ENCODE peak calls at places on chromosome 5, in nine cellular contexts. W is KG1; B is AML-193; X is stimulated activated CD4-positive, alpha-beta T cell treated with anti-CD3 and anti-CD28 coated beads, TNF-alpha, amount 100 ng/mL, for 4 hours; A is activated CD4-positive, CD25-positive, alpha-beta regulatory T cell; O is NCI-H2081; J is tibial nerve; U is HEK293T; Z is HepG2. V is an unnamed sample.

GRCh38 chr5:87260604-87261200 is 7.0 kb upstream of the RASA1 start:
- DNase-seq in W (no peak), B (no peak), X (no peak), A (no peak), O (no peak), J (no peak), U (no peak), Z (no peak), V (no peak)

GRCh38 chr5:32984851-32985250 is 273.7 kb downstream of the NPR3 start:
- DNase-seq in W (no peak), B (no peak), X (no peak), A (no peak), O (no peak), J (no peak), U (no peak), Z (no peak), V (peak; percentile 36)

GRCh38 chr5:173774212-173774850 is 113.8 kb upstream of the CPEB4 start:
- DNase-seq in W (no peak), B (no peak), X (no peak), A (no peak), O (no peak), J (no peak), U (no peak), Z (no peak), V (no peak)

GRCh38 chr5:52682492-52682891 is 105.2 kb upstream of the ITGA1 start:
- DNase-seq in W (no peak), B (no peak), X (no peak), A (no peak), O (no peak), J (no peak), U (no peak), Z (no peak), V (no peak)

GRCh38 chr5:133977161-133977787 is 8.8 kb upstream of the C5orf15 start:
- DNase-seq in W (no peak), B (no peak), X (no peak), A (no peak), O (no peak), J (no peak), U (no peak), Z (peak; percentile 76), V (no peak)

GRCh38 chr5:61275841-61276240 is 56.2 kb upstream of the ZSWIM6 start:
- DNase-seq in W (peak; percentile 90), B (peak; percentile 96), X (no peak), A (no peak), O (no peak), J (peak; percentile 43), U (no peak), Z (no peak), V (peak; percentile 71)

GRCh38 chr5:61603211-61603908 is 271.3 kb downstream of the ZSWIM6 start:
- DNase-seq in W (no peak), B (no peak), X (no peak), A (no peak), O (no peak), J (no peak), U (no peak), Z (no peak), V (no peak)

GRCh38 chr5:59412428-59412827 is 481.1 kb downstream of the PDE4D start:
- DNase-seq in W (no peak), B (no peak), X (no peak), A (no peak), O (no peak), J (no peak), U (no peak), Z (no peak), V (no peak)

GRCh38 chr5:2538169-2538568 is 213.3 kb downstream of the IRX2 start:
- DNase-seq in W (no peak), B (no peak), X (no peak), A (no peak), O (no peak), J (no peak), U (no peak), Z (no peak), V (no peak)

GRCh38 chr5:127934791-127935256 is 148.7 kb upstream of the SLC12A2 start:
- DNase-seq in W (no peak), B (no peak), X (no peak), A (no peak), O (peak; percentile 85), J (no peak), U (peak; percentile 17), Z (peak; percentile 97), V (peak; percentile 97)

GRCh38 chr5:36079200-36079761 is 12.6 kb upstream of the UGT3A2 start:
- DNase-seq in W (peak; percentile 19), B (peak; percentile 44), X (no peak), A (no peak), O (peak; percentile 85), J (peak; percentile 32), U (peak; percentile 68), Z (peak; percentile 55), V (peak; percentile 62)

GRCh38 chr5:172795401-172795977 is 24.5 kb upstream of the DUSP1 start:
- DNase-seq in W (no peak), B (no peak), X (no peak), A (no peak), O (no peak), J (peak; percentile 95), U (no peak), Z (no peak), V (peak; percentile 62)

GRCh38 chr5:150294551-150295071 is 5.0 kb upstream of the CAMK2A start:
- DNase-seq in W (no peak), B (no peak), X (no peak), A (no peak), O (no peak), J (no peak), U (no peak), Z (no peak), V (no peak)

GRCh38 chr5:142428036-142428772 is 103.4 kb upstream of the SPRY4 start:
- DNase-seq in W (no peak), B (no peak), X (no peak), A (no peak), O (no peak), J (no peak), U (no peak), Z (no peak), V (no peak)

GRCh38 chr5:95178046-95178651 is 106.7 kb downstream of the MCTP1 start:
- DNase-seq in W (no peak), B (no peak), X (no peak), A (no peak), O (peak; percentile 3), J (no peak), U (peak; percentile 55), Z (peak; percentile 7), V (no peak)

GRCh38 chr5:126896170-126896717 is 119.3 kb downstream of the LMNB1 start:
- DNase-seq in W (no peak), B (no peak), X (no peak), A (no peak), O (no peak), J (no peak), U (no peak), Z (no peak), V (no peak)

GRCh38 chr5:135376961-135377621 is 21.9 kb downstream of the MACROH2A1 start:
- DNase-seq in W (peak; percentile 33), B (no peak), X (no peak), A (no peak), O (no peak), J (no peak), U (no peak), Z (no peak), V (no peak)

GRCh38 chr5:172274951-172275753 is 8.4 kb downstream of the UBTD2 start:
- DNase-seq in W (no peak), B (no peak), X (peak; percentile 43), A (peak; percentile 2), O (no peak), J (peak; percentile 40), U (no peak), Z (no peak), V (peak; percentile 92)

GRCh38 chr5:7261049-7261448 is 134.9 kb upstream of the ADCY2 start:
- DNase-seq in W (no peak), B (peak; percentile 20), X (no peak), A (no peak), O (peak; percentile 64), J (peak; percentile 28), U (peak; percentile 19), Z (peak; percentile 42), V (no peak)

GRCh38 chr5:28249771-28250415 is 1211.5 kb upstream of the CDH9 start:
- DNase-seq in W (no peak), B (no peak), X (no peak), A (no peak), O (no peak), J (no peak), U (no peak), Z (no peak), V (no peak)

GRCh38 chr5:172676914-172677475 is 35.9 kb downstream of the NEURL1B start:
- DNase-seq in W (no peak), B (no peak), X (no peak), A (no peak), O (no peak), J (no peak), U (no peak), Z (no peak), V (no peak)

GRCh38 chr5:8756498-8757084 is 789.3 kb downstream of the SEMA5A start:
- DNase-seq in W (no peak), B (peak; percentile 15), X (no peak), A (no peak), O (peak; percentile 77), J (no peak), U (no peak), Z (no peak), V (peak; percentile 25)

GRCh38 chr5:112109331-112109993 is 309.6 kb downstream of the EPB41L4A start:
- DNase-seq in W (no peak), B (peak; percentile 44), X (no peak), A (no peak), O (no peak), J (peak; percentile 21), U (no peak), Z (no peak), V (peak; percentile 89)

GRCh38 chr5:171418316-171418981 is 998 bp upstream of the FGF18 start:
- DNase-seq in W (peak; percentile 50), B (peak; percentile 60), X (no peak), A (no peak), O (peak; percentile 41), J (peak; percentile 73), U (peak; percentile 91), Z (peak; percentile 61), V (peak; percentile 17)

GRCh38 chr5:147854894-147855773 is 23.4 kb upstream of the SCGB3A2 start:
- DNase-seq in W (no peak), B (no peak), X (no peak), A (no peak), O (no peak), J (no peak), U (no peak), Z (no peak), V (no peak)

GRCh38 chr5:150464554-150465012 is 15.0 kb upstream of the RPS14 start:
- DNase-seq in W (no peak), B (no peak), X (no peak), A (no peak), O (no peak), J (no peak), U (no peak), Z (no peak), V (no peak)

GRCh38 chr5:153782589-153783238 is 256.0 kb downstream of the FAM114A2 start:
- DNase-seq in W (no peak), B (no peak), X (no peak), A (no peak), O (no peak), J (no peak), U (no peak), Z (no peak), V (peak; percentile 63)

GRCh38 chr5:73299665-73300435 is 126.9 kb downstream of the TMEM174 start:
- DNase-seq in W (no peak), B (no peak), X (no peak), A (no peak), O (no peak), J (no peak), U (no peak), Z (no peak), V (no peak)

GRCh38 chr5:35920890-35921289 is 17.5 kb downstream of the CAPSL start:
- DNase-seq in W (no peak), B (no peak), X (no peak), A (no peak), O (no peak), J (no peak), U (peak; percentile 18), Z (no peak), V (no peak)

GRCh38 chr5:59218424-59219045 is 635.7 kb downstream of the RAB3C start:
- DNase-seq in W (no peak), B (peak; percentile 43), X (no peak), A (no peak), O (peak; percentile 3), J (no peak), U (no peak), Z (peak; percentile 8), V (no peak)

GRCh38 chr5:168532471-168532870 is 3.4 kb downstream of the FBLL1 start:
- DNase-seq in W (no peak), B (no peak), X (no peak), A (no peak), O (peak; percentile 6), J (no peak), U (no peak), Z (no peak), V (no peak)

V was measured in foreskin keratinocyte.